ENCODE peak calls at places on chromosomes 11 and 22, in nine cellular contexts. G, F, D, U, E, Z, T, I and J are unnamed samples.

GRCh38 chr11:62064221-62064620 is 59.6 kb upstream of the INCENP start:
- DNase-seq in G (no peak), F (no peak), D (no peak), U (no peak), E (no peak), Z (no peak), T (no peak), I (no peak), J (no peak)

GRCh38 chr11:16361108-16361869 is 4.9 kb upstream of the SOX6 start:
- DNase-seq in G (no peak), F (no peak), D (no peak), U (no peak), E (no peak), Z (no peak), T (no peak), I (no peak), J (no peak)

GRCh38 chr11:206516-207212 is 535 bp downstream of the BET1L start:
- DNase-seq in G (no peak), F (no peak), D (peak), U (no peak), E (peak), Z (peak), T (no peak), I (peak), J (peak)

GRCh38 chr11:57777969-57778317 is 16.3 kb downstream of the CTNND1 start:
- DNase-seq in G (no peak), F (no peak), D (no peak), U (no peak), E (peak), Z (peak), T (no peak), I (no peak), J (peak)

GRCh38 chr22:28147401-28147800 is 228.3 kb upstream of the PITPNB start:
- DNase-seq in G (no peak), F (no peak), D (no peak), U (no peak), E (no peak), Z (no peak), T (no peak), I (no peak), J (no peak)

GRCh38 chr22:46214149-46214548 is 35.9 kb downstream of the CDPF1 start:
- DNase-seq in G (no peak), F (peak), D (no peak), U (no peak), E (no peak), Z (no peak), T (no peak), I (no peak), J (no peak)

GRCh38 chr22:30422481-30423295 is 2.9 kb upstream of the MTFP1 start:
- DNase-seq in G (peak), F (no peak), D (no peak), U (no peak), E (peak), Z (peak), T (no peak), I (peak), J (peak)

GRCh38 chr11:96234866-96235441 is 108.0 kb downstream of the MAML2 start:
- DNase-seq in G (no peak), F (no peak), D (no peak), U (no peak), E (no peak), Z (no peak), T (no peak), I (no peak), J (no peak)

GRCh38 chr11:114343020-114343419 is 46.8 kb downstream of the NNMT start:
- DNase-seq in G (no peak), F (no peak), D (no peak), U (no peak), E (no peak), Z (no peak), T (no peak), I (no peak), J (no peak)

GRCh38 chr11:61505640-61506155 is 2.9 kb upstream of the LRRC10B start:
- DNase-seq in G (no peak), F (peak), D (no peak), U (no peak), E (no peak), Z (no peak), T (no peak), I (no peak), J (no peak)

GRCh38 chr11:123251656-123252344 is 56.8 kb upstream of the CLMP start:
- DNase-seq in G (no peak), F (peak), D (no peak), U (no peak), E (no peak), Z (peak), T (no peak), I (no peak), J (no peak)

GRCh38 chr11:68298659-68299516 is 13.5 kb upstream of the LRP5 start:
- DNase-seq in G (no peak), F (no peak), D (no peak), U (no peak), E (no peak), Z (peak), T (no peak), I (no peak), J (no peak)

GRCh38 chr11:68297494-68297811 is 14.9 kb upstream of the LRP5 start:
- DNase-seq in G (no peak), F (no peak), D (no peak), U (no peak), E (no peak), Z (no peak), T (no peak), I (no peak), J (no peak)

GRCh38 chr11:68296344-68297051 is 15.9 kb upstream of the LRP5 start:
- DNase-seq in G (no peak), F (peak), D (no peak), U (no peak), E (no peak), Z (peak), T (no peak), I (no peak), J (peak)

GRCh38 chr11:68297052-68297378 is 15.4 kb upstream of the LRP5 start:
- DNase-seq in G (no peak), F (no peak), D (no peak), U (no peak), E (no peak), Z (no peak), T (no peak), I (no peak), J (no peak)

GRCh38 chr11:68297812-68298658 is 14.4 kb upstream of the LRP5 start:
- DNase-seq in G (peak), F (peak), D (peak), U (peak), E (peak), Z (peak), T (no peak), I (peak), J (peak)
- TF ChIP-seq POLR2AphosphoS5 in G (no peak), F (no peak), D (peak), U (no peak), E (no peak), Z (peak), T (no peak), I (no peak), J (no peak)

GRCh38 chr11:12242071-12242672 is 131.8 kb downstream of the MICAL2 start:
- DNase-seq in G (no peak), F (peak), D (no peak), U (no peak), E (no peak), Z (no peak), T (no peak), I (no peak), J (no peak)
- TF ChIP-seq POLR2A in G (no peak), F (no peak), D (no peak), U (no peak), E (no peak), Z (no peak), T (no peak), I (no peak), J (no peak)

DNA sequence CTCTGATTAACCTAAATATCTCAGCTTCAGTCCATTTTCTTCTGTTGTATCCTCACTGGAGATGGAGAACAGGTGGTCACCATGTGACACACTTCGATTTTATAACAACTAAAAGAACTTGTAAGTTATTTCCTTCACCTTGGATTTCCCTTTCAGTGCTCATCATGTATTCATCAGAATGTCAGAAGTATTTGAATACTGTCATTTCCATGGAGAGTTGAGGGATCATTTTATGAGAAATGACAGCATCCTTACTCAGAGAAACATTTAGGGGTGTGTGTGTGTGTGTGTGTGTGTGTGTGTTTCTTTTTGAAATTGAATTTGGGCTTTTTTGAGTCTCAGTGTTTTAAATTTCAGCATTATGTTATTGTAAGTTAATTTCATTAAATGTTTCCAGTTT is 205.8 kb downstream of the ARHGAP42 start:
- DNase-seq in G (no peak), F (no peak), D (no peak), U (no peak), E (no peak), Z (no peak), T (no peak), I (no peak), J (no peak)
- TF ChIP-seq POLR2AphosphoS5 in G (no peak), F (no peak), D (no peak), U (no peak), E (no peak), Z (no peak), T (no peak), I (no peak), J (no peak)

DNA sequence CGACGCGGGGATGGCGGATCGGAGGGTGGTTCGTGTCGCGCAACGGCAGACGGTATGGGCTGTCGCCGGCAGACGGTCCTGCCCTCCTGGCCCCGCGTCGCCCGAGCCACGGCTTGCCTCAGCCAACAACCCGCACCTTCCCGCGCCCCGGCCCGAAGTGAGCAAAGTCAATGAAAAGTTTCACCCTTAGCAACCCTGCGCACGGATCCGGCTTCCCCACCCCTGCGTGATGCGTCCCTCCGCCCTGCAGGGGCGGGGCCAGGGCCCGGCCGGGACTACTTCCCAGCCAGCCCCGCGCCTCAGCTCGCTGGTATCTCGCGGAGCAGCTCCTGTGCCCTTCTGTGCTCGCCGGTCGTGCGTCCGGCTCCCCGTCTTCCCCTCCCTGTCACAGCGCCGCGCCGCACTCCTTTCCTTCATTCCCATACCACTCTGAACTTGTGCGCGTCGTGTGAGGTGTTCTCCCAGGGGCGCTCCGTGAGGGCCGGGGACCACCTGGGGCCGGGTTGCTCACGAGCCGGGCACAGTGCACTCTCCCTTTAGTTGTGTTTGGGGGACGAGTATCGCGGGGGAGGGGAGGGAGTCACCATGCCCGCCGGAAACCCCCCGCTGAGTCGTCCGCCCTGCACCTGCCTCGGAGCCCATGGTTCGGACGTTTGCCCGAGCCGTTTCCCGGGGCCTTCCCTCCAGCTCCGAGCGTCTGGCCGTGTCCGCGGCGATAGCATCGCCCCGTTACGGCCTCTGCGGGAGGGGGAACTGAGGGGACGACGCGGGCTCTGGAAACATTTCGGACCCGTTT is at the start of gene TOB2:
- DNase-seq in G (peak), F (peak), D (peak), U (peak), E (peak), Z (peak), T (peak), I (peak), J (peak)
- TF ChIP-seq POLR2A in G (peak), F (peak), D (peak), U (peak), E (peak), Z (peak), T (peak), I (peak), J (peak)

DNA sequence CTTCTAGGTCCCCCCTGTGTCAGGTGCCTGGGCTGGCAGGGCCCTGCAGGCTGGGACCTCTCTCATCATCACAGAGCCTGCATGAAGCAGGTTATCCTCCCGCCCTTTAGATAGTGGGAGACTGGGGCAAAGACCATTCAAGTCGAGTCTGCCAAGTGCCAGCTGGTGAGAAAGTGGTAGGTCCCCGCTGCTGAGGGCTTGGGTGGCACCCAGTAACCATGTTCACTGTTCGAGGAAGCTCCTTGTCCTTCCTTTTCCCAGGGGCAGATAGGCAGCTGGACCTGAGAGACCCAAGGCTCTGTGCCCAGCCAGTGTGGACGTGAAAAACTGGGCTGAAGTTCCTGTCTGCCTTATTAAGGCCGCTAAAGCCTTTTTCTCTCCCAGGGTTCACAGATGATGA is 1319.8 kb downstream of the TBC1D22A start:
- DNase-seq in G (no peak), F (no peak), D (peak), U (no peak), E (no peak), Z (no peak), T (no peak), I (no peak), J (no peak)
- TF ChIP-seq POLR2AphosphoS5 in G (no peak), F (no peak), D (no peak), U (no peak), E (no peak), Z (no peak), T (no peak), I (no peak), J (no peak)

GRCh38 chr11:110711448-110711775 is 825 bp downstream of the ARHGAP20 start:
- DNase-seq in G (no peak), F (no peak), D (no peak), U (no peak), E (no peak), Z (no peak), T (no peak), I (no peak), J (no peak)

GRCh38 chr11:110710520-110711381 is 1.5 kb downstream of the ARHGAP20 start:
- DNase-seq in G (no peak), F (peak), D (peak), U (peak), E (peak), Z (peak), T (no peak), I (peak), J (peak)

GRCh38 chr11:110713469-110713776 is 1.2 kb upstream of the ARHGAP20 start:
- DNase-seq in G (no peak), F (no peak), D (no peak), U (no peak), E (no peak), Z (no peak), T (no peak), I (no peak), J (no peak)

GRCh38 chr11:110712643-110713468 is 619 bp upstream of the ARHGAP20 start:
- DNase-seq in G (no peak), F (no peak), D (no peak), U (peak), E (peak), Z (peak), T (no peak), I (peak), J (no peak)

GRCh38 chr11:110711776-110712642 is at the start of gene ARHGAP20:
- DNase-seq in G (no peak), F (peak), D (peak), U (peak), E (peak), Z (peak), T (no peak), I (peak), J (peak)
- TF ChIP-seq POLR2A in G (no peak), F (no peak), D (no peak), U (no peak), E (peak), Z (no peak), T (no peak), I (no peak), J (no peak)

DNA sequence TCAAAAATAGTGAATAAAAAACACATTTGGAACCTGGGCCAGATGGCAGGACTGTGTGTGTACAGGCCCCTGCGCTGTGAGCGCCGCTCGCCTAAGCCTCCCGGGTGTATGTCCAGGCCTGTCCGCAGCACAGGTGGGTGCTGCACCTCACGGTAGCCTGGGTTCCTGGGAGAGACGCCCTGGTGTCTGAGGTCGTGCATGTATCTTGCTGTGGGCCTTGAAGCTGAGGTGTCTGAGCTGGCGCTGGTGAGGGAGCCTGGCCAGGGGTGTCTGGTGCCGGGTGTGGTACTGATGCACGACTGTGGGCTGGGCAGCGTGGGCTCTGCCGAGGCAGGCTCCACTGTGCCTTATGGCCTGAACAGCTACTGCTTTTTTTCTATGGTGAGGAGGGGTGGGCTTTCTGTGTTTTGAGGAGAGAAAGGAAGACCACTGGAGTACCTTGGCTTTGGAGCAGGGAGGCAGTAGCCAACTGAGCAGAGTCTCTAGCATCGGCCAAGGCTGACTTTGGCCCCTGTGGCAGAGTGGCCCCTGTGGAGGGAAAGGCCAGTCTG is 4.2 kb upstream of the ZDHHC8 start:
- DNase-seq in G (no peak), F (peak), D (no peak), U (no peak), E (no peak), Z (no peak), T (no peak), I (no peak), J (no peak)
- TF ChIP-seq POLR2AphosphoS5 in G (no peak), F (no peak), D (no peak), U (no peak), E (no peak), Z (no peak), T (no peak), I (no peak), J (no peak)